ENCODE peak calls at places on chromosomes 16 and 17, in six cellular contexts. J is ovary, I is heart left ventricle, Y is HCT116, S is sigmoid colon, G is prostate gland. L is an unnamed sample.

GRCh38 chr16:79194291-79194690 is 406.2 kb downstream of the MAF start:
- DNase-seq in J (no peak), I (no peak), Y (no peak), G (no peak), S (no peak), L (no peak)

GRCh38 chr16:66135376-66135775 is 231.1 kb upstream of the CDH5 start:
- DNase-seq in I (no peak), S (peak; percentile 72), J (peak; percentile 86), G (no peak), Y (no peak), L (no peak)

GRCh38 chr16:27806388-27806787 is 256.4 kb downstream of the KATNIP start:
- DNase-seq in G (no peak), S (no peak), Y (no peak), J (no peak), I (no peak), L (no peak)

GRCh38 chr16:62038646-62039045 is 2.4 kb upstream of the CDH8 start:
- DNase-seq in I (no peak), Y (no peak), S (no peak), G (no peak), J (no peak), L (no peak)

GRCh38 chr16:74462361-74462760 is 41.1 kb upstream of the CLEC18B start:
- DNase-seq in G (no peak), J (no peak), I (no peak), S (no peak), Y (no peak), L (no peak)

GRCh38 chr17:78879679-78880186 is 23.3 kb downstream of the CEP295NL start:
- DNase-seq in I (peak; percentile 89), J (peak; percentile 86), Y (no peak), S (peak; percentile 94), G (no peak), L (peak; percentile 92)

GRCh38 chr16:50489187-50489586 is 59.0 kb upstream of the NKD1 start:
- DNase-seq in J (no peak), Y (no peak), G (no peak), S (no peak), I (no peak), L (no peak)

GRCh38 chr17:43315858-43316521 is 82.2 kb upstream of the RNU2-1 start:
- DNase-seq in S (no peak), Y (no peak), I (no peak), G (no peak), J (no peak), L (no peak)

GRCh38 chr17:60435244-60436170 is 13.2 kb downstream of the CHCT1 start:
- DNase-seq in G (peak; percentile 77), J (peak; percentile 64), Y (peak; percentile 79), S (peak; percentile 85), I (peak; percentile 67), L (peak; percentile 78)

GRCh38 chr16:73170587-73170986 is 122.7 kb upstream of the ZFHX3 start:
- DNase-seq in S (no peak), J (no peak), Y (no peak), G (no peak), I (no peak), L (no peak)

GRCh38 chr16:87550510-87550961 is 51.8 kb upstream of the JPH3 start:
- DNase-seq in Y (no peak), G (peak; percentile 10), I (peak; percentile 78), J (peak; percentile 40), S (no peak), L (no peak)

GRCh38 chr16:72986011-72986410 is 61.9 kb downstream of the ZFHX3 start:
- DNase-seq in J (peak; percentile 18), Y (no peak), G (peak; percentile 49), S (peak; percentile 90), I (no peak), L (peak; percentile 90)

GRCh38 chr16:10871157-10871991 is 5.6 kb upstream of the CIITA start:
- DNase-seq in G (peak; percentile 57), S (peak; percentile 65), I (no peak), Y (peak; percentile 41), J (no peak), L (peak; percentile 85)

GRCh38 chr17:16932611-16933010 is 39.3 kb downstream of the TNFRSF13B start:
- DNase-seq in J (no peak), I (no peak), G (no peak), S (peak; percentile 32), Y (no peak), L (no peak)

GRCh38 chr16:22397459-22397858 is 23.0 kb upstream of the CDR2 start:
- DNase-seq in J (no peak), Y (no peak), S (no peak), I (no peak), G (no peak), L (no peak)

GRCh38 chr17:51422634-51423033 is 162.3 kb downstream of the UTP18 start:
- DNase-seq in J (no peak), G (no peak), I (no peak), Y (no peak), S (no peak), L (no peak)

GRCh38 chr17:1628856-1629646 is 417 bp upstream of the SLC43A2 start:
- DNase-seq in S (peak; percentile 97), Y (peak; percentile 82), I (peak; percentile 96), J (peak; percentile 91), G (peak; percentile 94), L (peak; percentile 96)

GRCh38 chr17:1627219-1627986 is 1.2 kb downstream of the SLC43A2 start:
- DNase-seq in Y (no peak), G (no peak), J (no peak), S (no peak), I (peak; percentile 68), L (no peak)

GRCh38 chr17:1626333-1626732 is 2.3 kb downstream of the SLC43A2 start:
- DNase-seq in J (no peak), S (no peak), Y (no peak), G (no peak), I (no peak), L (no peak)

GRCh38 chr17:1629647-1630310 is 1.1 kb upstream of the SLC43A2 start:
- DNase-seq in G (peak; percentile 53), J (no peak), I (peak; percentile 89), Y (peak; percentile 29), S (peak; percentile 80), L (no peak)

DNA sequence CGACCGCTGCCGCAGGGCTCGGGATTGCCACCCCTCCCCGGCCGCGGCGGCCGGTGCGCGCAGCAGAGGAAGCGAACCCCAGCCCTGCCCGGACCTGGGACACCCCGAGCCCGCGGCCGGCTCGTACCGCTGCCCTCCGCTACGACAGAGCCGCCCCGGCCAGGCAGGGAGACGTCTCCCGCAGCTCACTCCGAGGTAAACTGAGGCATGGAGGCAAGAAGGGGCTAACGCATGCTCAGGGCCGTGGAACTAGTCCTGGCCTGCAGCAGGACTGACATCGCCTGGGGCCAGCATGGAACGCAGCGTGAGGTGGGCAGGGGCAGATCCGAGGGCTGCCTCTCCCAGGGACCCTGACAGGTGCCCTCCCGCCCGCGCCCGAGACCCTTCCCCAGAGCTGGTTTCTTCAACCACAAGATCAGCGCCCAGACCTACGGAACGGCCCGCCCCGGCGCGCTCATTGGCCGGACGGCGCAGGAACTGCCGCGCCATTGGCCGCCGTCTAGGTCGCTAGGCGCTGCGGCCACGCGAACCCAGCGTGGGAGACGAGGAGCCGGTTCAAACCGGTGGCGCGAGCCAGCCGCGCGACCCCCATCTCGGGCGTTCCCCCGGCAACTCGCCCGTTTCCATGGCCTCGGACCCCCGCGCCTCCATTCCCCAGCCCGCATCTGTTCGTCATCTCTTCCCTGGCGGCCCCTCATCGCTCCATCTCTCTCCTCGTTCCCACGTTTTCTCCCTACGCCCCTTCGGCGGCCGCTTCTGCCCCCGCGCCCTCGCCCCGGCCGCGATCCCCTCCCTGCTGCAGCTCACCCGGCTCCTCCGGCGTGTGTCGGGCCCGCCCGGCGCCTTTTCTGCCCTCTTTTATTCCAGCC is at the start of gene SLC43A2:
- DNase-seq in I (peak; percentile 91), G (peak; percentile 81), Y (peak; percentile 48), J (peak; percentile 69), S (peak; percentile 87), L (no peak)
- TF ChIP-seq POLR2A in I (no peak), G (peak; percentile 46), Y (no peak), J (no peak), S (no peak), L (no peak)

GRCh38 chr16:68414581-68414980 is 33.7 kb downstream of the SMPD3 start:
- DNase-seq in Y (no peak), J (no peak), G (no peak), I (no peak), S (no peak), L (no peak)

GRCh38 chr16:68421076-68421475 is 27.2 kb downstream of the SMPD3 start:
- DNase-seq in I (no peak), S (no peak), G (no peak), Y (no peak), J (no peak), L (no peak)

GRCh38 chr16:68420366-68420765 is 27.9 kb downstream of the SMPD3 start:
- DNase-seq in Y (no peak), I (no peak), J (no peak), G (no peak), S (no peak), L (no peak)

GRCh38 chr16:68416057-68417046 is 32.0 kb downstream of the SMPD3 start:
- DNase-seq in J (no peak), G (peak; percentile 90), I (no peak), S (no peak), Y (no peak), L (no peak)

GRCh38 chr16:68417711-68418301 is 30.5 kb downstream of the SMPD3 start:
- DNase-seq in S (no peak), G (peak; percentile 74), J (no peak), I (no peak), Y (no peak), L (no peak)
- H3K4me1 ChIP-seq in S (peaks cover 5% of the 10 kb centered on the region), G (peaks cover 23% of the 10 kb centered on the region), J (peaks cover 8% of the 10 kb centered on the region), I (peaks cover 3% of the 10 kb centered on the region), Y (peaks cover 5% of the 10 kb centered on the region), L (peaks cover 25% of the 10 kb centered on the region)

DNA sequence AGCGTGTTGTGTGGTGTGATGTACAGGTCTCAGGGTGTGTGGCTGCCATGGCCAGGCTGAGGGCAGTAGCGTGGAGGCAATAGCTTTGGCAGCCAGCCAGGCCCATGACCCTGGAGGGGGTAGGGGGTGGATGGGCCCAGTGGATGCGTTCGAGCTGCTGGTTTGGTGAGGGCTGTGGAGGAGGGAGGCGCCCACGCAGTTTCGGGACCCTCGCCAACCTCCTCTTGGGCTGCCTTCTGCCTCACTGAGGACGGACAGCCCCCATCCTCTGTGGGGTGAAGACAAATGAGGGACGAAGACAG is 238.6 kb upstream of the GSE1 start:
- DNase-seq in S (no peak), Y (no peak), I (no peak), G (no peak), J (no peak), L (no peak)
- H3K27me3 ChIP-seq in S (no peaks in the 10 kb centered on the region), Y (no peaks in the 10 kb centered on the region), I (no peaks in the 10 kb centered on the region), G (no peaks in the 10 kb centered on the region), J (no peaks in the 10 kb centered on the region), L (no peaks in the 10 kb centered on the region)

GRCh38 chr17:6443692-6444572 is at the start of gene PIMREG:
- DNase-seq in G (peak; percentile 92), I (peak; percentile 97), J (peak; percentile 91), S (peak; percentile 95), Y (peak; percentile 82), L (peak; percentile 95)
- TF ChIP-seq POLR2A in G (no peak), I (no peak), J (no peak), S (no peak), Y (peak; percentile 38), L (no peak)

L was measured in suprapubic skin.